ENCODE peak calls at places on chromosomes 2 and 18, in ten cellular contexts. R, A, B, I, X, L, U, P, K and J are unnamed samples. For H3K27me3, the result is how much of the 10 kb centered on the place peaks cover.

GRCh38 chr2:224401641-224402342 is at the start of gene FAM124B:
- DNase-seq in R (peak), A (no peak), X (peak), U (peak), B (no peak), P (peak), L (no peak), K (peak), I (peak), J (peak)

GRCh38 chr2:142180820-142181533 is 50.2 kb upstream of the LRP1B start:
- DNase-seq in X (no peak), K (no peak), U (no peak), L (no peak), I (no peak), P (no peak), A (peak), R (peak), B (no peak), J (peak)

GRCh38 chr2:60991644-60992043 is 25.9 kb upstream of the PEX13 start:
- DNase-seq in I (no peak), P (no peak), X (no peak), U (no peak), L (no peak), R (no peak), K (no peak), B (no peak), A (no peak), J (no peak)

GRCh38 chr2:128300151-128300550 is 18.5 kb downstream of the HS6ST1 start:
- DNase-seq in L (no peak), P (no peak), U (no peak), R (no peak), X (peak), K (no peak), B (no peak), A (no peak), I (no peak), J (no peak)

GRCh38 chr2:205689837-205690236 is 7.5 kb downstream of the NRP2 start:
- DNase-seq in B (no peak), I (no peak), P (no peak), A (no peak), X (no peak), K (no peak), L (no peak), R (no peak), U (no peak), J (no peak)

GRCh38 chr2:141497262-141497661 is 633.6 kb downstream of the LRP1B start:
- DNase-seq in I (no peak), X (no peak), L (no peak), U (no peak), A (no peak), K (no peak), R (no peak), B (no peak), P (no peak), J (no peak)

GRCh38 chr2:239151201-239152131 is 249.4 kb downstream of the HDAC4 start:
- DNase-seq in I (peak), R (peak), B (peak), A (no peak), U (no peak), X (no peak), K (peak), L (no peak), P (peak), J (peak)

GRCh38 chr2:174341995-174342571 is 7.3 kb downstream of the SP9 start:
- DNase-seq in L (no peak), P (no peak), U (no peak), R (no peak), I (no peak), B (no peak), X (peak), A (no peak), K (no peak), J (no peak)

GRCh38 chr2:196453613-196454047 is 185.9 kb upstream of the CCDC150 start:
- DNase-seq in P (peak), K (peak), L (no peak), R (peak), I (peak), U (peak), A (peak), B (no peak), X (no peak), J (peak)

GRCh38 chr2:145221032-145221431 is 701.1 kb upstream of the ZEB2 start:
- DNase-seq in I (no peak), R (no peak), P (no peak), A (no peak), L (no peak), X (no peak), B (no peak), K (no peak), U (no peak), J (no peak)

GRCh38 chr2:174666786-174667369 is 69.3 kb upstream of the WIPF1 start:
- DNase-seq in K (no peak), L (no peak), U (no peak), B (no peak), R (no peak), P (no peak), A (no peak), I (no peak), X (no peak), J (no peak)

GRCh38 chr18:76376225-76376624 is 118.8 kb downstream of the ZNF516 start:
- DNase-seq in A (no peak), K (no peak), I (no peak), R (no peak), L (no peak), X (no peak), P (no peak), B (no peak), U (no peak), J (no peak)

GRCh38 chr2:46332686-46333281 is 35.6 kb downstream of the EPAS1 start:
- DNase-seq in X (no peak), R (no peak), I (no peak), K (no peak), P (peak), A (no peak), U (no peak), L (no peak), B (no peak), J (no peak)

GRCh38 chr2:65204461-65205230 is 23.0 kb upstream of the ACTR2 start:
- DNase-seq in R (no peak), L (no peak), U (no peak), I (no peak), P (peak), K (no peak), X (no peak), B (no peak), A (no peak), J (no peak)

GRCh38 chr2:177231270-177231669 is 18.7 kb downstream of the HNRNPA3 start:
- DNase-seq in X (no peak), U (no peak), A (no peak), P (no peak), R (no peak), I (no peak), K (no peak), L (no peak), B (no peak), J (no peak)
- TF ChIP-seq POLR2A in X (no peak), U (no peak), A (no peak), P (no peak), R (no peak), I (no peak), K (no peak), L (no peak), B (no peak), J (no peak)

GRCh38 chr2:118431188-118431562 is 342.9 kb downstream of the INSIG2 start:
- DNase-seq in X (no peak), I (no peak), B (no peak), L (no peak), R (no peak), P (no peak), U (no peak), A (no peak), K (no peak), J (no peak)
- TF ChIP-seq CTCF in X (no peak), I (no peak), B (no peak), L (no peak), R (no peak), P (no peak), U (no peak), A (peak), K (no peak), J (no peak)

GRCh38 chr2:121276341-121276740 is 8.7 kb downstream of the TFCP2L1 start:
- DNase-seq in I (no peak), X (no peak), L (no peak), P (no peak), U (no peak), K (no peak), B (no peak), A (no peak), R (no peak), J (no peak)

GRCh38 chr2:121272596-121272995 is 12.4 kb downstream of the TFCP2L1 start:
- DNase-seq in L (no peak), A (no peak), B (no peak), K (peak), P (peak), I (no peak), X (no peak), U (no peak), R (no peak), J (no peak)

GRCh38 chr2:121273116-121273515 is 11.9 kb downstream of the TFCP2L1 start:
- DNase-seq in I (peak), A (no peak), X (no peak), U (no peak), P (no peak), K (peak), B (no peak), L (no peak), R (no peak), J (no peak)
- H3K27me3 ChIP-seq in I (under half), A (under half), X (under half), U (under half), P (under half), K (under half), B (under half), L (under half), R (under half), J (under half)

GRCh38 chr2:180406687-180407086 is 399.6 kb upstream of the CWC22 start:
- DNase-seq in A (no peak), P (no peak), K (no peak), L (no peak), I (no peak), X (no peak), B (no peak), U (no peak), R (no peak), J (no peak)
- TF ChIP-seq POLR2A in A (no peak), P (no peak), K (no peak), L (no peak), I (no peak), X (no peak), B (no peak), U (no peak), R (no peak), J (no peak)

GRCh38 chr18:3384664-3385189 is 65.2 kb upstream of the TGIF1 start:
- DNase-seq in K (no peak), A (no peak), X (no peak), U (no peak), I (no peak), L (no peak), R (no peak), P (peak), B (no peak), J (no peak)

GRCh38 chr18:3383381-3383915 is 66.5 kb upstream of the TGIF1 start:
- DNase-seq in L (no peak), X (no peak), A (no peak), R (no peak), K (no peak), I (no peak), U (no peak), P (no peak), B (no peak), J (no peak)

GRCh38 chr18:3379685-3380084 is 70.3 kb upstream of the TGIF1 start:
- DNase-seq in R (no peak), U (no peak), A (no peak), L (no peak), B (no peak), K (no peak), P (no peak), X (no peak), I (no peak), J (no peak)

GRCh38 chr18:3380384-3380961 is 69.5 kb upstream of the TGIF1 start:
- DNase-seq in A (peak), B (no peak), U (no peak), X (no peak), P (no peak), K (no peak), L (no peak), R (no peak), I (no peak), J (no peak)
- TF ChIP-seq CTCF in A (peak), B (no peak), U (no peak), X (no peak), P (no peak), K (no peak), L (no peak), R (no peak), I (no peak), J (no peak)

DNA sequence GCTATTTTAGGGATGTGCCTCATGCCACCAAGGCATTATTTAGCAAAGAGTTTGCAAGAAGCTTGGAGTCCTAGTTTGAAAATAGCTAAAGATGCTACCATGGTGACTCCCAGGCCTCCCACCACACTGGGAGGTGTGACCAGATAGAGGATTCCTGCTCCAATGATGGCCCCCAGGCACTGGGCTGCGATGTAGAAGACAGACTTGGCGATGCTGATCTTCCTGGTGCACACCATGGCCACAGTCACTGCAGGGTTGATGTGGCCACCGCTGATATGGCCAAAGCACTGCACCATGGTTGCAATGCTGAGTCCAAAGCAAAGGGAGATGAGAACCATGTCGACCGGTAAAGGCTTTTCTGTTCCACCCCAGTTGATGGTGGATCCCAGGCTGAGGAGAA is 3.4 kb downstream of the AQP4 start:
- DNase-seq in B (no peak), P (no peak), L (no peak), U (no peak), X (no peak), K (no peak), A (no peak), R (no peak), I (no peak), J (no peak)
- H3K27me3 ChIP-seq in B (under half), P (under half), L (under half), U (under half), X (under half), K (under half), A (under half), R (under half), I (under half), J (under half)

GRCh38 chr2:197813093-197813787 is 8.8 kb downstream of the PLCL1 start:
- DNase-seq in X (no peak), L (no peak), B (no peak), P (no peak), K (no peak), U (no peak), I (no peak), A (peak), R (no peak), J (no peak)

GRCh38 chr2:197806317-197806633 is 1.9 kb downstream of the PLCL1 start:
- DNase-seq in U (no peak), L (no peak), A (no peak), K (no peak), P (no peak), I (no peak), R (no peak), B (no peak), X (no peak), J (no peak)

GRCh38 chr2:197809064-197809463 is 4.7 kb downstream of the PLCL1 start:
- DNase-seq in L (no peak), U (no peak), A (no peak), B (no peak), K (no peak), P (no peak), I (no peak), X (no peak), R (no peak), J (no peak)

GRCh38 chr2:197810490-197810889 is 6.1 kb downstream of the PLCL1 start:
- DNase-seq in U (no peak), I (no peak), L (no peak), K (no peak), B (no peak), R (no peak), A (no peak), P (no peak), X (no peak), J (no peak)

GRCh38 chr2:197810023-197810422 is 5.6 kb downstream of the PLCL1 start:
- DNase-seq in P (no peak), L (no peak), R (no peak), B (no peak), A (no peak), K (no peak), I (no peak), U (no peak), X (no peak), J (no peak)
- TF ChIP-seq POLR2A in P (no peak), L (no peak), R (no peak), B (no peak), A (no peak), K (no peak), I (no peak), U (no peak), X (no peak), J (no peak)